ENCODE peak calls at places on chromosomes 16 and 17, in four cellular contexts. X is NCI-H2171; T is HFF-Myc; E is CD4-positive, alpha-beta T cell. N is an unnamed sample.

GRCh38 chr16:89925596-89926079 is 2.5 kb downstream of the TUBB3 start:
- DNase-seq in X (peak), T (no peak), E (no peak), N (no peak)

GRCh38 chr16:72015124-72015523 is 6.6 kb downstream of the DHODH start:
- DNase-seq in X (no peak), T (no peak), E (no peak), N (no peak)

GRCh38 chr17:62827722-62828498 is 19.8 kb upstream of the MARCHF10 start:
- DNase-seq in X (no peak), T (no peak), E (no peak), N (no peak)

GRCh38 chr16:66714659-66715307 is 18.2 kb upstream of the CMTM4 start:
- DNase-seq in X (peak), T (peak), E (no peak), N (no peak)

GRCh38 chr17:37821025-37821713 is 76.3 kb upstream of the HNF1B start:
- DNase-seq in X (no peak), T (no peak), E (no peak), N (no peak)

GRCh38 chr16:75080205-75081029 is 36.2 kb downstream of the LDHD start:
- DNase-seq in X (no peak), T (no peak), E (no peak), N (no peak)

GRCh38 chr17:58019039-58019438 is 12.0 kb upstream of the SRSF1 start:
- DNase-seq in X (no peak), T (no peak), E (no peak), N (no peak)

GRCh38 chr17:78767806-78768205 is 14.3 kb downstream of the CYTH1 start:
- DNase-seq in X (no peak), T (no peak), E (no peak), N (no peak)

GRCh38 chr16:27382187-27382855 is 19.7 kb upstream of the IL21R start:
- DNase-seq in X (no peak), T (no peak), E (no peak), N (no peak)

GRCh38 chr17:14356043-14356637 is 55.3 kb downstream of the HS3ST3B1 start:
- DNase-seq in X (no peak), T (no peak), E (no peak), N (peak)

GRCh38 chr16:1809281-1809801 is 15.8 kb upstream of the IGFALS start:
- DNase-seq in X (no peak), T (no peak), E (no peak), N (no peak)

GRCh38 chr17:13428611-13429042 is 173.1 kb downstream of the HS3ST3A1 start:
- DNase-seq in X (no peak), T (peak), E (no peak), N (no peak)

GRCh38 chr16:16016388-16016964 is 67.1 kb downstream of the ABCC1 start:
- DNase-seq in X (no peak), T (no peak), E (no peak), N (no peak)

GRCh38 chr16:22255335-22255734 is 41.9 kb upstream of the POLR3E start:
- DNase-seq in X (no peak), T (no peak), E (no peak), N (no peak)

GRCh38 chr17:17511971-17512858 is 16.0 kb upstream of the RASD1 start:
- DNase-seq in X (no peak), T (peak), E (no peak), N (peak)

GRCh38 chr16:81280393-81280792 is 34.4 kb upstream of the GAN start:
- DNase-seq in X (no peak), T (no peak), E (no peak), N (no peak)

GRCh38 chr16:66552288-66553143 is at the start of gene CKLF:
- DNase-seq in X (peak), T (peak), E (peak), N (peak)

GRCh38 chr16:85005278-85006069 is 5.9 kb downstream of the ZDHHC7 start:
- DNase-seq in X (no peak), T (no peak), E (no peak), N (no peak)

GRCh38 chr17:17837966-17838962 is 1.5 kb upstream of the SREBF1 start:
- DNase-seq in X (peak), T (no peak), E (no peak), N (peak)

GRCh38 chr17:77393274-77393600 is 252.5 kb downstream of the SEC14L1 start:
- DNase-seq in X (no peak), T (no peak), E (no peak), N (no peak)

GRCh38 chr16:716250-716607 is 1.3 kb downstream of the METRN start:
- DNase-seq in X (no peak), T (no peak), E (no peak), N (no peak)

GRCh38 chr16:65808735-65809134 is 557.8 kb upstream of the CDH5 start:
- DNase-seq in X (no peak), T (no peak), E (no peak), N (no peak)

GRCh38 chr16:30054959-30055553 is 10.5 kb upstream of the ALDOA start:
- DNase-seq in X (peak), T (no peak), E (peak), N (no peak)

GRCh38 chr17:50511058-50511457 is 2.8 kb downstream of the MYCBPAP start:
- DNase-seq in X (no peak), T (no peak), E (peak), N (no peak)

GRCh38 chr16:70713342-70713741 is 27.5 kb upstream of the MTSS2 start:
- DNase-seq in X (no peak), T (no peak), E (no peak), N (no peak)

GRCh38 chr16:54673353-54673752 is 257.3 kb upstream of the IRX5 start:
- DNase-seq in X (no peak), T (no peak), E (no peak), N (no peak)

GRCh38 chr17:32323784-32324590 is 18.0 kb downstream of the C17orf75 start:
- DNase-seq in X (no peak), T (no peak), E (no peak), N (peak)

GRCh38 chr17:74502866-74503265 is 28.4 kb downstream of the CD300LB start:
- DNase-seq in X (no peak), T (no peak), E (no peak), N (peak)

GRCh38 chr17:56142325-56142724 is 10.9 kb upstream of the ANKFN1 start:
- DNase-seq in X (no peak), T (no peak), E (no peak), N (no peak)

GRCh38 chr17:72305964-72306551 is 185.2 kb downstream of the SOX9 start:
- DNase-seq in X (no peak), T (no peak), E (no peak), N (no peak)

GRCh38 chr17:15883617-15884111 is 61.3 kb upstream of the ADORA2B start:
- DNase-seq in X (no peak), T (peak), E (no peak), N (no peak)

GRCh38 chr16:84836234-84836647 is 16.5 kb downstream of the CRISPLD2 start:
- DNase-seq in X (no peak), T (peak), E (no peak), N (peak)

GRCh38 chr17:31499771-31500554 is 108.5 kb downstream of the RAB11FIP4 start:
- DNase-seq in X (no peak), T (no peak), E (no peak), N (no peak)

N was measured in ureter.